ENCODE peak calls at places on chromosomes 5 and 9, in five cellular contexts. R, L, K, V and Y are unnamed samples.

GRCh38 chr5:140568664-140569063 is 4.0 kb downstream of the SLC35A4 start:
- DNase-seq in R (no peak), L (no peak), K (no peak), V (peak), Y (no peak)

GRCh38 chr5:32099486-32100035 is 74.6 kb downstream of the GOLPH3 start:
- DNase-seq in R (no peak), L (no peak), K (no peak), V (no peak), Y (no peak)

GRCh38 chr9:114011313-114011712 is 66.8 kb downstream of the AMBP start:
- DNase-seq in R (no peak), L (no peak), K (no peak), V (no peak), Y (no peak)

GRCh38 chr9:74281674-74282073 is 215.5 kb upstream of the RORB start:
- DNase-seq in R (peak), L (no peak), K (no peak), V (peak), Y (peak)

GRCh38 chr9:97315550-97315949 is 8.1 kb downstream of the CCDC180 start:
- DNase-seq in R (no peak), L (no peak), K (no peak), V (no peak), Y (no peak)

GRCh38 chr9:71744754-71745521 is 23.4 kb downstream of the CEMIP2 start:
- DNase-seq in R (no peak), L (no peak), K (no peak), V (no peak), Y (no peak)

GRCh38 chr9:4258321-4259093 is 41.4 kb downstream of the GLIS3 start:
- DNase-seq in R (no peak), L (no peak), K (no peak), V (no peak), Y (no peak)

GRCh38 chr5:159184858-159185381 is 24.4 kb downstream of the RNF145 start:
- DNase-seq in R (peak), L (no peak), K (no peak), V (no peak), Y (no peak)

GRCh38 chr5:139246394-139246793 is 47.1 kb upstream of the MATR3 start:
- DNase-seq in R (no peak), L (no peak), K (no peak), V (no peak), Y (peak)

GRCh38 chr9:120846251-120846869 is 3.6 kb upstream of the PSMD5 start:
- DNase-seq in R (no peak), L (no peak), K (no peak), V (no peak), Y (no peak)

GRCh38 chr9:94920439-94920951 is 194.0 kb downstream of the AOPEP start:
- DNase-seq in R (no peak), L (no peak), K (no peak), V (no peak), Y (no peak)

GRCh38 chr5:14054965-14055963 is 87.9 kb upstream of the TRIO start:
- DNase-seq in R (no peak), L (no peak), K (no peak), V (no peak), Y (no peak)

GRCh38 chr5:80592761-80593160 is 22.7 kb upstream of the ANKRD34B start:
- DNase-seq in R (peak), L (no peak), K (no peak), V (no peak), Y (no peak)

GRCh38 chr5:6714221-6715041 is 1.2 kb downstream of the TENT4A start:
- DNase-seq in R (peak), L (no peak), K (no peak), V (peak), Y (peak)

GRCh38 chr5:173454764-173455598 is 126.8 kb upstream of the STC2 start:
- DNase-seq in R (no peak), L (peak), K (no peak), V (no peak), Y (no peak)

GRCh38 chr5:42250-42649 is 49.7 kb upstream of the PLEKHG4B start:
- DNase-seq in R (peak), L (no peak), K (no peak), V (no peak), Y (no peak)

GRCh38 chr5:140964356-140964755 is 1.9 kb upstream of the PCDHAC2 start:
- DNase-seq in R (no peak), L (no peak), K (no peak), V (no peak), Y (no peak)

GRCh38 chr5:109964136-109964535 is 274.4 kb downstream of the MAN2A1 start:
- DNase-seq in R (no peak), L (no peak), K (no peak), V (no peak), Y (no peak)

GRCh38 chr5:151950681-151951080 is 26.0 kb upstream of the GLRA1 start:
- DNase-seq in R (no peak), L (no peak), K (no peak), V (no peak), Y (no peak)

GRCh38 chr5:118450924-118451332 is 537.4 kb downstream of the DTWD2 start:
- DNase-seq in R (peak), L (no peak), K (peak), V (no peak), Y (no peak)

GRCh38 chr5:14678773-14679334 is 14.3 kb downstream of the OTULIN start:
- DNase-seq in R (no peak), L (no peak), K (no peak), V (no peak), Y (no peak)

GRCh38 chr5:3325206-3325605 is 270.4 kb upstream of the IRX1 start:
- DNase-seq in R (peak), L (no peak), K (no peak), V (no peak), Y (no peak)

GRCh38 chr5:8522635-8523034 is 653.7 kb downstream of the MTRR start:
- DNase-seq in R (no peak), L (no peak), K (no peak), V (no peak), Y (no peak)

GRCh38 chr9:123401879-123402513 is 46.0 kb downstream of the CRB2 start:
- DNase-seq in R (peak), L (peak), K (peak), V (peak), Y (peak)

GRCh38 chr9:801399-802071 is 40.0 kb upstream of the DMRT1 start:
- DNase-seq in R (no peak), L (no peak), K (no peak), V (no peak), Y (no peak)

GRCh38 chr5:110032386-110032785 is 342.7 kb downstream of the MAN2A1 start:
- DNase-seq in R (no peak), L (no peak), K (no peak), V (no peak), Y (no peak)

GRCh38 chr9:135448570-135449180 is 30.9 kb upstream of the PPP1R26 start:
- DNase-seq in R (peak), L (no peak), K (no peak), V (no peak), Y (no peak)

GRCh38 chr5:169751490-169751889 is 114.4 kb downstream of the DOCK2 start:
- DNase-seq in R (no peak), L (no peak), K (no peak), V (no peak), Y (no peak)

GRCh38 chr9:3330792-3331420 is 194.9 kb downstream of the RFX3 start:
- DNase-seq in R (no peak), L (no peak), K (no peak), V (no peak), Y (no peak)

GRCh38 chr9:34254966-34255825 is 73.9 kb downstream of the KIF24 start:
- DNase-seq in R (no peak), L (no peak), K (no peak), V (no peak), Y (no peak)

GRCh38 chr5:113387844-113388243 is 46.9 kb downstream of the TSSK1B start:
- DNase-seq in R (no peak), L (no peak), K (no peak), V (no peak), Y (no peak)
- H2AFZ ChIP-seq in R (no peak), L (no peak), K (no peak), V (no peak), Y (no peak)

DNA sequence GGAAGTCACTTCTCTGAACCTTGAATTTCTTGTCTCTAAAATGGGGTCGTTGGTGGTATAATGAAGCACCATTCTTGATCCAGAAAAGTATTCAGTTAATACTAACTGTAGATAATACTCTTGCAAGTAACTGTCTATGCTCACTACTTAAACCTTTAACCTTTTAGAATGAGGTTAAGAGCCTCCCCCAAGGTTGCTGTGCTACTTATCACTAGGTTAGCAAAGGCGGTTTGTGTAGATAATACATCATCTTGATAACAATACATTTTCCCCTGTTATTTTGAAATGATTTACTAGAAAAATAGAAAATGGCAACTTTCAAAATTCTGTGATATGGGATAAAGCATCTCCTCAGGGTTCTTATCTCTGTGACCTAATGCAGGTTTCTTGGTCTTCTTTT is 12.6 kb downstream of the MAP3K1 start:
- DNase-seq in R (no peak), L (no peak), K (no peak), V (no peak), Y (no peak)
- H2AFZ ChIP-seq in R (no peak), L (no peak), K (no peak), V (no peak), Y (no peak)

DNA sequence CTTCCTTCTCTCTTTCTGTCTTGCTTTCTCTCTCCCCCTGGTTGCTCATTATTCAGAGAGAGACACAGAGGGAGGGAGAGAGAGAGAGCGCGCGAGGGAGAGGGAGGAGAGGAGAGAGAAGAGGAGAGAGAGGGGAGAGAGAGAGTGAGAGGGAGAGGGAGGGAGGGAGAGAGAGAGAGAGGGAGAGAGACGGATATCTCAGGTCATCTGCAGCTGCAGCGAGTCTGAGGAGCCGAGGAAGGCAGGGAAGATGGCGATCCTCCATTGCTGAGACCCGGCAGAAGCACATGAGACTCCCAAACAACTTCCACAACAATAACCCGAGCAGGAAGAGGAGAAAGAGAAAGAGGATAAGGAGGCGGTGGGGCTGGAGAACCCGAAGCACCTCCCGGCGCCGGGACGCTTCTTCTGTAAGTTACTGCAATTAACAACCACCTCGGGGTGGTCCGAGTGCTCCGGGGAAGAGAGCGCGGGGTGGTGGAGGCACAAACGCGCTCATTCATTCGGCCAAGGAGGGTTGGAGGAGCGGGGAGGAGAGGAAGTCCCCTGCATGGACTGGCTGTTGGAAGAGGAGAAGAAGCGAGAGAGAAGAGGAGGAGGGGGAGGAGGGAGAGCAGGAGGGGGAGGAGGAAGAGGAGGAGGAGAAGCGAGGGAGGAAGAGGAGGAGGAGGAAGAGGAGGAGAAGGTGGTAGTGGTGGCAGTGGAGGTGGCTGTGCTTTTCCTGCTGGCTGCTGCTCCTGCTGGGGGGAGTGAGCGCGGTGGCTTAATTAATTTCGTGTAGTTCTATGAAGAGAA is at the start of gene ZNF462:
- DNase-seq in R (peak), L (no peak), K (peak), V (no peak), Y (peak)
- H2AFZ ChIP-seq in R (no peak), L (no peak), K (peak), V (no peak), Y (peak)

DNA sequence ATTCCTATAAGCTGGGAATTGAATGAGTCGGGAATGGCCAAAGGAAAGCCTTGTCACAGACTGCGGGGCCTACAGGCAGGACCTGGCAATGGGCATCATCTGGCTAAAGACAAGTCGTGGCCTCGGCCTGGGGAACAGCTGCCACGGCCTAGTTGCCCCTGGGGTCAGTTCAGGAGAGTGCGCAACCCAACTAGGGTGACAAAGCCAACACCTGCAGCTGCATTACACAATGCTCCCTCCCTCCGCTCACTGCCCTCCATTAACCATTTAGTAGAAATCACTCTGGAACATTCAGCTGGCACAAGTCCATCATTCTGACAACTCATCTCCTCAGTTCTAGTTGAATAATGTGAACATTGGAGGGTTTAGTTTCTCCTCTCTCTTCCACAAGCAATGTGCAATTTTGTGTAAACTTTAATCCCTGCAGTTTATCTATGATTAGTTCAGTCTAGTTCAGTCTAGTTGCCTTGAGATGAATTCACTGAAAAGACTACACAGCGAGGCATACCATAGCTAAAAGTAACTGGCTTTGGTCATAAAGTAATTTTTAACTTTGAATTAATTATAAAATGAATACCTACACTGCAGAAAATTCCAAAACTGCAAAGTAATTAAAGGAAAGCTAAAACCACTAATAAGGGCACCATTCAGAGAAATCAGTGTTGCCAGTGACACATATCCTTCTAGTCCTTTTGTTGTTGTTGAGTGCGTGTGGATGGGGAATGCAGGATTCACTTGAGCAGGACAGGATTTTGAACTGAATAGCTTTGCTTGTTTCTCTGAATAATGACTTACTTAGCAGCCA is 5.1 kb downstream of the GLDC start:
- DNase-seq in R (no peak), L (no peak), K (no peak), V (no peak), Y (no peak)
- H2AFZ ChIP-seq in R (no peak), L (no peak), K (no peak), V (no peak), Y (no peak)